ENCODE peak calls at places on chromosomes 4 and X, in five cellular contexts. One of them, this sample, is unnamed.
A peak's percentile ranks its signal among the peaks of the same experiment; 100 is the strongest.

GRCh38 chrX:17405225-17405969 is 30.4 kb downstream of the NHS start:
- DNase-seq in A549: peak; percentile 76
- DNase-seq in body of pancreas: no peak
- DNase-seq in CD8-positive, alpha-beta memory T cell: no peak
- DNase-seq in aorta: no peak
- DNase-seq in this sample: no peak

GRCh38 chrX:133542476-133542875 is 127.2 kb upstream of the GPC4 start:
- DNase-seq in A549: no peak
- DNase-seq in body of pancreas: no peak
- DNase-seq in CD8-positive, alpha-beta memory T cell: no peak
- DNase-seq in aorta: no peak
- DNase-seq in this sample: no peak

GRCh38 chrX:14697453-14697852 is 168.1 kb downstream of the GLRA2 start:
- DNase-seq in A549: peak; percentile 53
- DNase-seq in CD8-positive, alpha-beta memory T cell: no peak
- DNase-seq in aorta: no peak
- DNase-seq in body of pancreas: peak; percentile 21
- DNase-seq in this sample: no peak

GRCh38 chrX:13119386-13119785 is 75.0 kb upstream of the FAM9C start:
- DNase-seq in CD8-positive, alpha-beta memory T cell: no peak
- DNase-seq in body of pancreas: no peak
- DNase-seq in aorta: no peak
- DNase-seq in A549: peak; percentile 57
- DNase-seq in this sample: no peak

GRCh38 chr4:58587856-58588255 is 1477.7 kb upstream of the IGFBP7 start:
- DNase-seq in body of pancreas: no peak
- DNase-seq in A549: peak; percentile 56
- DNase-seq in CD8-positive, alpha-beta memory T cell: no peak
- DNase-seq in aorta: no peak
- DNase-seq in this sample: no peak

GRCh38 chr4:34664051-34664450 is 1580.3 kb downstream of the ARAP2 start:
- DNase-seq in aorta: no peak
- DNase-seq in A549: no peak
- DNase-seq in CD8-positive, alpha-beta memory T cell: no peak
- DNase-seq in body of pancreas: no peak
- DNase-seq in this sample: no peak

GRCh38 chr4:1172971-1173757 is 781 bp upstream of the SPON2 start:
- DNase-seq in body of pancreas: no peak
- DNase-seq in A549: peak; percentile 61
- DNase-seq in CD8-positive, alpha-beta memory T cell: no peak
- DNase-seq in aorta: no peak
- DNase-seq in this sample: no peak

GRCh38 chr4:82893942-82894341 is 3.0 kb upstream of the SEC31A start:
- DNase-seq in aorta: no peak
- DNase-seq in A549: no peak
- DNase-seq in body of pancreas: no peak
- DNase-seq in CD8-positive, alpha-beta memory T cell: no peak
- DNase-seq in this sample: no peak

GRCh38 chr4:185142911-185143595 is at the start of gene SLC25A4:
- DNase-seq in body of pancreas: peak; percentile 90
- DNase-seq in A549: peak; percentile 77
- DNase-seq in CD8-positive, alpha-beta memory T cell: peak; percentile 79
- DNase-seq in aorta: peak; percentile 96
- DNase-seq in this sample: peak; percentile 95

GRCh38 chr4:123600921-123601904 is 204.6 kb downstream of the SPRY1 start:
- DNase-seq in A549: no peak
- DNase-seq in CD8-positive, alpha-beta memory T cell: no peak
- DNase-seq in aorta: no peak
- DNase-seq in body of pancreas: no peak
- DNase-seq in this sample: no peak

DNA sequence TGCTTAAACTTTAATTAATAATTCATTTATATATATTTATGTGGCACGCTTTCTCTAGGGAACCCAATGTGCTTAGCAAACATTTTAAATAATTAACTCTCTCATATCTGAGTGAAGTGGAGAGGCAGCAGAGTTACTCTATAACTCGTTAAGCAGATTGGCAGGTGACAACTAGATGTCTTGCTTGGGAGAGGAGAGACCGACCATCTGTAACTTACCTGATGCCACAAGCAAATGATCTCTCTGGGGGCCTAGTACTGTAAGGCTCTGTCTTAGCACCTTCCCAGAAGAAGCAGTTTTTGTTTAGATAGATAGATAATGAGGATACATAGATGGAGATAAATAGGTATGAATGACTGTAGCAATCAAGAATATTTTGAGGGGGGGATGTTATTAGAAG is 11.9 kb upstream of the SEL1L3 start:
- DNase-seq in A549: no peak
- DNase-seq in CD8-positive, alpha-beta memory T cell: no peak
- DNase-seq in aorta: no peak
- DNase-seq in body of pancreas: no peak
- DNase-seq in this sample: no peak
- H3K4me3 ChIP-seq in A549: no peak overlapping the region
- H3K4me3 ChIP-seq in CD8-positive, alpha-beta memory T cell: no peak overlapping the region
- H3K4me3 ChIP-seq in aorta: no peak overlapping the region
- H3K4me3 ChIP-seq in body of pancreas: no peak overlapping the region
- H3K4me3 ChIP-seq in this sample: no peak overlapping the region

GRCh38 chr4:67292045-67292444 is 253.3 kb downstream of the CENPC start:
- DNase-seq in body of pancreas: no peak
- DNase-seq in aorta: no peak
- DNase-seq in CD8-positive, alpha-beta memory T cell: no peak
- DNase-seq in A549: no peak
- DNase-seq in this sample: no peak

GRCh38 chr4:67291639-67292038 is 253.7 kb downstream of the CENPC start:
- DNase-seq in CD8-positive, alpha-beta memory T cell: no peak
- DNase-seq in body of pancreas: no peak
- DNase-seq in aorta: no peak
- DNase-seq in A549: no peak
- DNase-seq in this sample: no peak

GRCh38 chr4:67286724-67287123 is 258.6 kb downstream of the CENPC start:
- DNase-seq in CD8-positive, alpha-beta memory T cell: no peak
- DNase-seq in aorta: no peak
- DNase-seq in A549: no peak
- DNase-seq in body of pancreas: no peak
- DNase-seq in this sample: no peak

GRCh38 chr4:67288964-67289363 is 256.3 kb downstream of the CENPC start:
- DNase-seq in body of pancreas: no peak
- DNase-seq in A549: peak; percentile 24
- DNase-seq in aorta: no peak
- DNase-seq in CD8-positive, alpha-beta memory T cell: no peak
- DNase-seq in this sample: no peak

GRCh38 chr4:67292649-67293048 is 252.7 kb downstream of the CENPC start:
- DNase-seq in aorta: no peak
- DNase-seq in CD8-positive, alpha-beta memory T cell: no peak
- DNase-seq in body of pancreas: no peak
- DNase-seq in A549: no peak
- DNase-seq in this sample: no peak
- H3K4me1 ChIP-seq in aorta: no peaks in the 10 kb centered on the region
- H3K4me1 ChIP-seq in CD8-positive, alpha-beta memory T cell: no peaks in the 10 kb centered on the region
- H3K4me1 ChIP-seq in body of pancreas: no peaks in the 10 kb centered on the region
- H3K4me1 ChIP-seq in A549: no peaks in the 10 kb centered on the region
- H3K4me1 ChIP-seq in this sample: no peaks in the 10 kb centered on the region

GRCh38 chr4:168628251-168628650 is 131.4 kb downstream of the PALLD start:
- DNase-seq in aorta: no peak
- DNase-seq in CD8-positive, alpha-beta memory T cell: no peak
- DNase-seq in body of pancreas: no peak
- DNase-seq in A549: no peak
- DNase-seq in this sample: no peak
- H3K4me3 ChIP-seq in aorta: no peak overlapping the region
- H3K4me3 ChIP-seq in CD8-positive, alpha-beta memory T cell: no peak overlapping the region
- H3K4me3 ChIP-seq in body of pancreas: no peak overlapping the region
- H3K4me3 ChIP-seq in A549: no peak overlapping the region
- H3K4me3 ChIP-seq in this sample: no peak overlapping the region

DNA sequence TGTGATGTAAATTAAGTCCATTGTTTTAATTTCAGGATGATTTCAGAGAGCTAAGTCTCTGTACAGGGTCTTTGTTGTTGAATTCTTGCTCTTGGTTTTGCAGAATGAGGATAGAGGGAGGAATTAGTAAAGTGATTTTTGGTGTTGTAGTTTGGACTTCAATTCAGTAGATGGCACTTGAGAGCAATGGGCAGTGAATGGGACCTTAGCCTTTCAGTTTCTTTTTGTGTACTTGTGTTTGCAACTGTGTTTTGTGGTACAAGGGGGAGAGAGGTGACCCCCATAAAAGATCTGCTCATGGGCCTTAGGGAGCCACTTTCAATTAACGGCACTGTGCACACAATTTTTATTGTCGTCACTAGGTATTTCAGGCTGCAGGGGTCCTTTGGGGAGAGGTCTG is 340.0 kb downstream of the DCAF12L2 start:
- DNase-seq in CD8-positive, alpha-beta memory T cell: no peak
- DNase-seq in A549: no peak
- DNase-seq in aorta: no peak
- DNase-seq in body of pancreas: no peak
- DNase-seq in this sample: no peak
- H3K4me1 ChIP-seq in CD8-positive, alpha-beta memory T cell: no peaks in the 10 kb centered on the region
- H3K4me1 ChIP-seq in A549: no peaks in the 10 kb centered on the region
- H3K4me1 ChIP-seq in aorta: no peaks in the 10 kb centered on the region
- H3K4me1 ChIP-seq in body of pancreas: no peaks in the 10 kb centered on the region
- H3K4me1 ChIP-seq in this sample: no peaks in the 10 kb centered on the region

DNA sequence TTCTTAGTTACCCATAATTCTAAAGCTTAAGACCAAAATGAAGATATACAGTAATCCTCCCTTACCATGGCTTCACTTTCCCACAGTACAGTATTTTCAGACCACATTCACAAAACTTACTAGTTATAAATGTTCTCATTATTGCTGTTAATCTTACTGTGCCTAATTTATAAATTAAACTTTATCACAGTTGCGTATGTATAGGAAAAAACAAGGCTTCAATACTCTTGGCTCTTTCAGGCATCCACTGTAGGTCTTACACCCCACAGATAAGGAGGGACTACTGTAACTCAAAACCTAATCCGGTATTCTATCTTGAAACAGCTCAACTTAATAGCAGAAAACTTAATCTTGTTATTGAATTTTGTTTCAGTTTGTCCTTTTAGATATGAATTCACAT is 3.6 kb downstream of the HMGB2 start:
- DNase-seq in body of pancreas: no peak
- DNase-seq in A549: no peak
- DNase-seq in CD8-positive, alpha-beta memory T cell: no peak
- DNase-seq in aorta: no peak
- DNase-seq in this sample: no peak
- H3K4me3 ChIP-seq in body of pancreas: no peak overlapping the region
- H3K4me3 ChIP-seq in A549: no peak overlapping the region
- H3K4me3 ChIP-seq in CD8-positive, alpha-beta memory T cell: no peak overlapping the region
- H3K4me3 ChIP-seq in aorta: no peak overlapping the region
- H3K4me3 ChIP-seq in this sample: no peak overlapping the region

DNA sequence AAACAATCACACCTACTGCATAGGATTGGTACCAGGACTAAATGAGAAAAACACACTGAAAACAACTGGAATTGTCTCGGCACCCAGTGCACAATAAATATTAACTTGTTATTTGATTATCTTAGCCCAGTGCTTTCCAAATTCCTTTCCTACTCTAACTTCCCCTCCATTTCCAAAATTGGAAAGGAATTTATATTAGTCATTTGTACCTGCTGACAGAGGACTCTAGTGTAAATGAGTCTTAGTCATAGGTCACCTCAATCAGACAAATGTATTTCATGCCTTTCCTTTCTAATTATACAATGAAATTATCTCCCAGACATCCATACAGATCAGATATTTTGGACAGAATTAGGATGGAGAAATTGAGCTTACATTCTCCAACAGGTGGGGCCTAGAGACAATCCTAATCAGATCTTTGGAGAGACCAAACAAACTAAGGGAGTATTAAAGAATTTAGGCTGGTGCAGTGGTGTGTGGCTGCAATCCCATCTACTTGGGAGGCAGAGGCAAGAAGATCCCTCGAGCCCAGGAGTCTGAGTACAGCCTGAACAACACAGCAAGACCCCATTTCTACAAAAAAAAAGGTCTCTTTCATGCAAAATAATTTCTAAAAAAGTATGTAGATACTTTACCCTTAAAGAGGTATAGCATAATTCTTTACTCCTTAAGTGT is 10.1 kb downstream of the SH3D19 start:
- DNase-seq in CD8-positive, alpha-beta memory T cell: no peak
- DNase-seq in body of pancreas: no peak
- DNase-seq in aorta: no peak
- DNase-seq in A549: no peak
- DNase-seq in this sample: no peak
- H3K4me1 ChIP-seq in CD8-positive, alpha-beta memory T cell: no peaks in the 10 kb centered on the region
- H3K4me1 ChIP-seq in body of pancreas: peaks cover 29% of the 10 kb centered on the region
- H3K4me1 ChIP-seq in aorta: peaks cover 6% of the 10 kb centered on the region
- H3K4me1 ChIP-seq in A549: peaks cover 36% of the 10 kb centered on the region
- H3K4me1 ChIP-seq in this sample: no peaks in the 10 kb centered on the region

This sample was measured in spleen.